ENCODE peak calls at places on chromosomes 6 and 20, in ten cellular contexts. Y is kidney, U is neuronal stem cell, F is DND-41, D is GM23248, M is H9, J is mesenchymal stem cell, L is SK-N-SH, I is PC-3, P is endodermal cell. E is an unnamed sample.

GRCh38 chr6:156449569-156449968 is 327.6 kb upstream of the ARID1B start:
- DNase-seq in Y (no peak), U (no peak), F (no peak), D (no peak), M (no peak), J (no peak), L (no peak), I (no peak), P (no peak), E (no peak)

GRCh38 chr6:145948328-145948727 is 15.8 kb downstream of the SHPRH start:
- DNase-seq in Y (no peak), U (no peak), F (no peak), D (peak; percentile 51), M (no peak), J (peak; percentile 12), L (no peak), I (peak; percentile 52), P (no peak), E (peak; percentile 60)

GRCh38 chr6:66962082-66962481 is 1255.1 kb upstream of the EYS start:
- DNase-seq in Y (no peak), U (no peak), F (no peak), D (no peak), M (no peak), J (no peak), L (no peak), I (no peak), P (no peak), E (no peak)

GRCh38 chr6:43759157-43759925 is 10.7 kb upstream of the VEGFA start:
- DNase-seq in Y (peak; percentile 30), U (no peak), F (no peak), D (no peak), M (no peak), J (no peak), L (no peak), I (peak; percentile 40), P (no peak), E (no peak)

GRCh38 chr6:37550436-37550835 is 50.7 kb upstream of the CCDC167 start:
- DNase-seq in Y (no peak), U (no peak), F (no peak), D (peak; percentile 75), M (no peak), J (peak; percentile 53), L (no peak), I (peak; percentile 54), P (no peak), E (peak; percentile 30)

GRCh38 chr20:34980543-34981213 is 25.0 kb downstream of the MYH7B start:
- DNase-seq in Y (no peak), U (no peak), F (no peak), D (no peak), M (peak; percentile 68), J (peak; percentile 20), L (peak; percentile 61), I (no peak), P (no peak), E (no peak)

GRCh38 chr6:121759370-121759769 is 323.9 kb downstream of the GJA1 start:
- DNase-seq in Y (no peak), U (no peak), F (no peak), D (no peak), M (no peak), J (no peak), L (no peak), I (no peak), P (no peak), E (no peak)

GRCh38 chr6:3829285-3829684 is 19.9 kb upstream of the FAM50B start:
- DNase-seq in Y (no peak), U (no peak), F (no peak), D (no peak), M (no peak), J (no peak), L (no peak), I (no peak), P (no peak), E (no peak)

GRCh38 chr6:148776321-148776966 is 29.6 kb downstream of the UST start:
- DNase-seq in Y (no peak), U (no peak), F (no peak), D (peak; percentile 91), M (no peak), J (peak; percentile 50), L (no peak), I (peak; percentile 67), P (no peak), E (peak; percentile 61)

GRCh38 chr6:106025655-106026054 is 60.5 kb upstream of the PRDM1 start:
- DNase-seq in Y (no peak), U (no peak), F (no peak), D (peak; percentile 67), M (no peak), J (no peak), L (no peak), I (no peak), P (no peak), E (peak; percentile 45)

GRCh38 chr20:62359491-62360121 is 7.5 kb downstream of the LAMA5 start:
- DNase-seq in Y (peak; percentile 89), U (no peak), F (no peak), D (peak; percentile 65), M (peak; percentile 32), J (peak; percentile 71), L (no peak), I (peak; percentile 91), P (peak; percentile 47), E (no peak)

GRCh38 chr6:66675906-66676305 is 968.9 kb upstream of the EYS start:
- DNase-seq in Y (no peak), U (no peak), F (no peak), D (no peak), M (no peak), J (no peak), L (no peak), I (peak; percentile 17), P (no peak), E (no peak)

GRCh38 chr6:5906340-5906670 is 100.4 kb downstream of the NRN1 start:
- DNase-seq in Y (no peak), U (no peak), F (no peak), D (no peak), M (no peak), J (no peak), L (no peak), I (no peak), P (no peak), E (no peak)

DNA sequence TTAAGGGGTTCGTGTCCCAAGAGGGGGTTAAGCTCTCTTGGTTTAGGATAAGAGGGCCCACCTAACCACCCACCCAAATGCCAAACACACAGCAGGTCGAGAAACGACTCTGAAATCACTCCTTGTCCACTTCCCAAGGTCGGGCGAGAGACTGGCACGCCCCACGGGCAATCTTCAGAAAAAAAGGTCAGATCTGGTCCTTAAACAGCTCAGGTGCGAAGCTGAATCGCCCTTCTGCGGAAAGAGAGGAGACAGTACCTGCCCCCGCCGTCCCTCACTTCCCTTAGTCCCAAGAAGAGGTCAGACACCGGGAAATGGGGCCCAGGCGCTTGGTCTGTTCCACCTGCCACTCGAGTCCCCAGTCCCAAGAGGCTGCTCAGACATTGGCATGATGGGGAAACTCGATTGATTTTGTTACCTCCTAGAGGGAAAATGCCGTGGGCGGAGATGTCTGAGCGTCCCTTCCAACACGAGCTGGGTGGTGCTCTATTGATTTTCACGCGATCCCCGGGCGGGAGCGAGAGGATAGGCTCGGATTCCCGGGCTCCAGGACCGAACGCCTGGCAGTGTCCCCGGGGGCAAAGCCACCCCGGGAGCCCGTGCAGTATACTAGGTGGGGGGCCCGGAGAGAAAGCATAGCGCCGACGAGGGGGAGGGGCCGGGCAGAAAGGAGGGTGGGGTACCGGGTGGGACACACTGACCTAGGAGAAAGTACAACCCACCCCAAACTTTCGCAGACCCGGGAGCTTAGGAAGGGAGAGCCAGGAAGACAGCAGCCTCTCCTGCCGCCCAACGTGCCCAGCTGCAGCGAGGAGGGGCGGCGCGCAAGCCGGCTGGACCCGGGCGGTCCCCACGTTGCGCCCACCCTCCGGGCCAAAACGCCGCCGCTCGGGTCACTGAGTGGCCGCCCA is 1.1 kb upstream of the SAMD5 start:
- DNase-seq in Y (no peak), U (peak; percentile 30), F (no peak), D (peak; percentile 37), M (peak; percentile 43), J (peak; percentile 45), L (peak; percentile 42), I (peak; percentile 33), P (peak; percentile 74), E (peak; percentile 66)
- H3K9ac ChIP-seq in Y (peak overlapping the region; percentile 63), U (peak overlapping the region; percentile 67), F (no peak overlapping the region), D (no peak overlapping the region), M (no peak overlapping the region), J (peak overlapping the region; percentile 49), L (no peak overlapping the region), I (peak overlapping the region; percentile 33), P (peak overlapping the region; percentile 17), E (peak overlapping the region; percentile 25)

DNA sequence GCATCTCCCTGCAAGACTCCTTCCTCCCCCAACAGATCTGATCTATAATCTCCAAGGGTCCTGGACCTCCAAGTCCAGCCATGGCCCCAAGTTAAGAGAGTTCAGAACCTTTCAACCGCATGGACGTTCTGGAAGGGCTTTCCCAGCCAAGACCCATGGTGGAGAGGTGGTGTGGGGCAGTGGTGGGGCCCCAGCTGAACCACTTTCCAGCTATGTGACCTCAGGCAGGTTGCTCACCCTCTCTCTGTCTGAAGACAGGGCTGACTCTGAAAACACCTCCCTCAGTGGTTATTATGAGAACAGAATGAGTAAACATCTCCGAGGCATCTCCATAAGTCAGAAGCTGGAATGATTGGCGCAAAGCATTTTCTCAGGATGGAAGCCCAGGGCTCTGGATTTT is 887 bp downstream of the CLPS start:
- DNase-seq in Y (no peak), U (no peak), F (no peak), D (no peak), M (no peak), J (no peak), L (no peak), I (peak; percentile 17), P (no peak), E (no peak)
- H3K9ac ChIP-seq in Y (no peak overlapping the region), U (no peak overlapping the region), F (no peak overlapping the region), D (no peak overlapping the region), M (no peak overlapping the region), J (no peak overlapping the region), L (no peak overlapping the region), I (no peak overlapping the region), P (no peak overlapping the region), E (no peak overlapping the region)

DNA sequence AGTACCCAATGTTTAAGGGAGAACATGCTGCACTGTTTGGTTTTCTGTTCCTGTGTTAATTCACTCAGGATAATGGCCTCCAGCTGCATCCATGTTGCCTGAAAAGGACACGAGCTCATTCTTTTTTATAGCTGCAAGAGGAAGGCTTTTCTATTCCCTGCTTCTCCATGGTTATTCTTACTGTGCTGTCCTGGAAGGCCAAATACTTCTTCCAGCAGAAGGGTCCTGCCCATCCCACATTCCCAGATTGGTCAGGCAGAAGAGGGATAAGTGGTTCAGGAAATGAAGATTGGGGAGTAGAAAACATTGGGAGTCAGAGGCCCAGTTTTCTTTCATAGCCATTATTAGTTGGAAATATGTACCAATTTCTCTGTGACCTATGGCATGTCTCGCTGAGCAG is 122.4 kb downstream of the TCP11 start:
- DNase-seq in Y (no peak), U (no peak), F (no peak), D (no peak), M (no peak), J (no peak), L (no peak), I (no peak), P (peak; percentile 14), E (no peak)
- H3K9ac ChIP-seq in Y (peak overlapping the region; percentile 31), U (no peak overlapping the region), F (no peak overlapping the region), D (no peak overlapping the region), M (no peak overlapping the region), J (no peak overlapping the region), L (no peak overlapping the region), I (no peak overlapping the region), P (no peak overlapping the region), E (no peak overlapping the region)

DNA sequence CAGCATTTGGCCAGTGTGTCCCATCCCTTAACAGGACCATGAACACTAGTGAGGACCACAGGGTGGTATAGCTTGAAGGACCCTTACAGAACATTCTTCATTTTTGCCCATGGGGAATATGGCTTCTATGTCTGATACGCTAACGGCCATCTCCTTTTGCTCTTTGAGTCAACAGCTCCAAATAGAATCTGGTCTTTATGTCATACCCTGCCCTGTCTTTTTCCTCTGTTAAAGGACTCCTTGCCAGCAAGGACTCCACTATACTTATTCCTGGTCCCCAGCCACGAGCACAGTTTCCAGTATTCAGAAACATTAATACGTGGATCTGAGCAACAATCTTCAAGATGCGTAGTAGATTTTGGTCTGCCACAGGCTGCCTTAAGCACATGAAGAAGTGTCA is 22.5 kb downstream of the SERPINB1 start:
- DNase-seq in Y (no peak), U (no peak), F (no peak), D (no peak), M (no peak), J (no peak), L (no peak), I (no peak), P (no peak), E (no peak)
- H3K9ac ChIP-seq in Y (peak overlapping the region; percentile 29), U (no peak overlapping the region), F (no peak overlapping the region), D (peak overlapping the region; percentile 52), M (no peak overlapping the region), J (peak overlapping the region; percentile 65), L (no peak overlapping the region), I (peak overlapping the region; percentile 87), P (no peak overlapping the region), E (no peak overlapping the region)

E was measured in adipocyte.